ENCODE peak calls at places on chromosomes 11 and 22, in ten cellular contexts. M is PC-9, R is A549, B is keratinocyte, P is PC-3, V is GM06990, A is B cell, I is GM23338, E is chondrocyte, N is cardiac muscle cell. K is an unnamed sample.
A peak's percentile ranks its signal among the peaks of the same experiment; 100 is the strongest.

GRCh38 chr11:117604349-117604995 is 192.5 kb downstream of the DSCAML1 start:
- DNase-seq in M (no peak), R (no peak), B (no peak), P (peak; percentile 12), V (no peak), A (no peak), I (no peak), E (no peak), N (no peak), K (no peak)

GRCh38 chr22:49435596-49435995 is 392.1 kb downstream of the BRD1 start:
- DNase-seq in M (no peak), R (no peak), B (no peak), P (no peak), V (no peak), A (no peak), I (no peak), E (no peak), N (no peak), K (no peak)

GRCh38 chr11:12687740-12688139 is 13.5 kb downstream of the TEAD1 start:
- DNase-seq in M (peak; percentile 66), R (no peak), B (no peak), P (peak; percentile 69), V (no peak), A (no peak), I (peak; percentile 94), E (no peak), N (no peak), K (peak; percentile 57)

GRCh38 chr22:24067587-24068376 is 56.7 kb downstream of the CABIN1 start:
- DNase-seq in M (no peak), R (no peak), B (no peak), P (no peak), V (no peak), A (no peak), I (no peak), E (no peak), N (no peak), K (no peak)

GRCh38 chr11:58958500-58958899 is 19.2 kb downstream of the GLYATL1 start:
- DNase-seq in M (no peak), R (peak; percentile 19), B (no peak), P (peak; percentile 44), V (no peak), A (peak; percentile 80), I (peak; percentile 73), E (no peak), N (peak; percentile 2), K (peak; percentile 35)

GRCh38 chr22:19756288-19757128 is 4.1 kb upstream of the TBX1 start:
- DNase-seq in M (no peak), R (peak; percentile 54), B (no peak), P (peak; percentile 66), V (peak; percentile 62), A (peak; percentile 58), I (peak; percentile 73), E (no peak), N (no peak), K (peak; percentile 82)

GRCh38 chr11:36292311-36292722 is 3.1 kb upstream of the COMMD9 start:
- DNase-seq in M (no peak), R (peak; percentile 35), B (no peak), P (peak; percentile 67), V (peak; percentile 31), A (peak; percentile 44), I (peak; percentile 81), E (no peak), N (peak; percentile 63), K (peak; percentile 21)

GRCh38 chr11:102293873-102294601 is 23.2 kb upstream of the BIRC3 start:
- DNase-seq in M (peak; percentile 64), R (peak; percentile 71), B (no peak), P (peak; percentile 80), V (peak; percentile 68), A (no peak), I (peak; percentile 65), E (no peak), N (peak; percentile 70), K (no peak)

GRCh38 chr11:57466680-57467079 is 6.4 kb downstream of the RTN4RL2 start:
- DNase-seq in M (no peak), R (no peak), B (no peak), P (no peak), V (no peak), A (no peak), I (no peak), E (no peak), N (no peak), K (no peak)

GRCh38 chr11:57461841-57462489 is 1.6 kb downstream of the RTN4RL2 start:
- DNase-seq in M (no peak), R (no peak), B (no peak), P (no peak), V (no peak), A (no peak), I (no peak), E (peak; percentile 55), N (no peak), K (no peak)

GRCh38 chr11:57462597-57462996 is 2.3 kb downstream of the RTN4RL2 start:
- DNase-seq in M (no peak), R (no peak), B (no peak), P (no peak), V (no peak), A (no peak), I (no peak), E (no peak), N (no peak), K (no peak)

GRCh38 chr11:57463596-57464342 is 3.4 kb downstream of the RTN4RL2 start:
- DNase-seq in M (no peak), R (no peak), B (no peak), P (no peak), V (no peak), A (no peak), I (no peak), E (no peak), N (no peak), K (no peak)

DNA sequence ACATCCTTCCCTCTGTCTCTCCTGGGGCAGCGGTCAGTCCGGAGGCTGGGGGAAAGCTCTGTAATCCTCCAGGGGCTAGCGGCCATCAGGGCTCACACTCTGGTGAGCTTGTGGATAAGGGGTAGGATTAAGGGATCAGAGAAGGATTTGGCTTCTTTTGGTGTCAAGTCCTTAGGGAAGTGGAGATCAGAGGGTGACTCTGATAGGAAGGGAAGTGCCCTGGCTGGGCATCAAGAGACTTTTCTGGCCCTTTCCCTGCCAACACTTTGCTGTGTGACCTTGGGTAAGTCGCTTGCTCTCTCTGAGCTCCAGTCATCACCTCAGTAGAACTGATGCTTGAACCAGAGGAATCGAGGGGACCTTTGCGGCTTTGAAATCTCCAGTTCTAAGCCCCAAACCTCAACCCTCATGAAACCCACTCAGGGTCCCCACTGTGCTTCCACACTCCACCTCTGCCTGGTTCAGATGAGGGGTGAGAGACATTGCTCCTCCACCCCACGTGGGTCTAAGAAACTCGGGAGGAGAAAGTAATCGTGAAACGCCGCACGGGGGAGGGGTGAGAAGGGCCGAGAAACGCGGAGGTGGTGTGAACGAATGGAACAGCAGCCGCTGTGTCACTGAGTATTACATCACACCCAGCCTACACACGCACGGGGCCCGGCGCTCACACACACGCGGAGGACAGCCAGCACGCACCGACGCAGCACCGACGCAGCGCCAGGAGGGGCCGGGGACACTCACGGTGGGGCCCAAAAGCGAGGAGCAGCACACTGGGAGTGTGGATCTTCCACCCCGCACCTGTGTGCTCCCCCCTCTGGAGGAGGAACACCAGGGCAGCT is 4.2 kb downstream of the RTN4RL2 start:
- DNase-seq in M (no peak), R (no peak), B (no peak), P (no peak), V (no peak), A (no peak), I (peak; percentile 52), E (no peak), N (no peak), K (no peak)
- TF ChIP-seq CTCF in M (no peak), R (no peak), B (no peak), P (no peak), V (no peak), A (no peak), I (peak; percentile 1), E (no peak), N (no peak), K (no peak)

GRCh38 chr11:72751293-72752087 is 718 bp downstream of the ARAP1 start:
- DNase-seq in M (no peak), R (no peak), B (no peak), P (no peak), V (no peak), A (no peak), I (peak; percentile 52), E (no peak), N (no peak), K (no peak)

GRCh38 chr11:72752088-72752914 is at the start of gene ARAP1:
- DNase-seq in M (peak; percentile 80), R (peak; percentile 70), B (peak; percentile 84), P (peak; percentile 92), V (peak; percentile 88), A (peak; percentile 74), I (peak; percentile 83), E (no peak), N (peak; percentile 81), K (peak; percentile 73)

GRCh38 chr11:72754544-72755155 is 2.4 kb upstream of the ARAP1 start:
- DNase-seq in M (no peak), R (no peak), B (no peak), P (no peak), V (no peak), A (no peak), I (peak; percentile 77), E (no peak), N (no peak), K (no peak)

GRCh38 chr11:72754149-72754543 is 1.9 kb upstream of the ARAP1 start:
- DNase-seq in M (no peak), R (no peak), B (no peak), P (no peak), V (no peak), A (no peak), I (no peak), E (no peak), N (no peak), K (no peak)

GRCh38 chr11:72753341-72754148 is 1.3 kb upstream of the ARAP1 start:
- DNase-seq in M (no peak), R (no peak), B (no peak), P (peak; percentile 21), V (no peak), A (no peak), I (no peak), E (no peak), N (no peak), K (no peak)
- TF ChIP-seq CTCF in M (no peak), R (peak; percentile 5), B (peak; percentile 24), P (peak; percentile 41), V (no peak), A (no peak), I (no peak), E (peak; percentile 23), N (peak; percentile 12), K (no peak)

GRCh38 chr11:747176-748006 is at the start of gene TALDO1:
- DNase-seq in M (peak; percentile 65), R (peak; percentile 88), B (peak; percentile 21), P (peak; percentile 86), V (peak; percentile 94), A (peak; percentile 88), I (peak; percentile 97), E (peak; percentile 93), N (peak; percentile 89), K (peak; percentile 98)
- TF ChIP-seq CTCF in M (no peak), R (no peak), B (peak; percentile 32), P (peak; percentile 26), V (peak; percentile 18), A (no peak), I (peak; percentile 11), E (peak; percentile 52), N (peak; percentile 11), K (no peak)

DNA sequence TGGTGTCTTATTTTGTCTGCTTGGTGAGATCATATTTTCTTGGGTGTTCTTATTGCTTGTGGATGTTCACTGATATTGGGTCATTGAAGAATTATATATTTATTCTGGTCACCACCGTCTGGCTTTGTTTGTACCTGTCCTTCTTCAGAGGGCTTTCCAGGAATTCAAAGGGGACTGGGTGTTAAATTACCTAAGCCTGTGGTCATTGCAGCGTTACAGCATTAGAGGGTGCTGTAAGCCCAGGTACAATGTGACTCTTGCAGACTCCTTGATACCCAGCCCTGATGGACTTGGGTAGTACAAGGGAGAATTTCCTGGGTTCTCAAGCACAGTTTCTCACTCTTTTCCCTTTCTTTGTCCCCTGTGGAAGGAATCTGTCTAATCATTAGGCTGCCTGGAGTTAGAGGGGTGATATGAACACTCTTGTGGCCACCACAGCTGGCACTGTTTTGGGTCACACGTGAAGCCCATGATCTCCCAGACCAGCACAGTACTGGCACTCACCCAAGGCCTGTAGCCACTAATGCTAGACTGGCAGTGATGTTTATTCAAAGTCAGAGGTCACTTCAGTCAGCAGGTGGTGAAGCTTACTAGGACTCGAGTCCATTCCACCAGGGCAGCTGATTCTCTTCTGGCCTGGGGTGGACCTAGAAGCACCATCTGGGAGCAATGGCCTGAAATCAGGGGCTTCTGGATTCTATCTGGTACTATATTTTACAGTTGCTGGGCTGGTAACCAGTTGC is 56.1 kb upstream of the NARS2 start:
- DNase-seq in M (no peak), R (no peak), B (no peak), P (peak; percentile 46), V (no peak), A (no peak), I (peak; percentile 51), E (no peak), N (no peak), K (no peak)
- TF ChIP-seq CTCF in M (peak; percentile 29), R (no peak), B (peak; percentile 36), P (peak; percentile 46), V (no peak), A (no peak), I (peak; percentile 67), E (no peak), N (no peak), K (no peak)